ENCODE peak calls at places on chromosomes 4 and X, in eight cellular contexts. M, L, I, J, Q, A, D and U are unnamed samples.

GRCh38 chrX:65679071-65679540 is 11.7 kb downstream of the MSN start:
- DNase-seq in A (no peak), D (no peak), M (peak; percentile 83), J (no peak), I (no peak), L (no peak), Q (no peak), U (no peak)

GRCh38 chr4:164894725-164895124 is 17.7 kb downstream of the APELA start:
- DNase-seq in D (no peak), Q (no peak), J (peak; percentile 48), A (no peak), M (no peak), I (no peak), L (no peak), U (no peak)

GRCh38 chrX:115560211-115560977 is 580 bp upstream of the PLS3 start:
- DNase-seq in Q (peak; percentile 63), J (no peak), D (no peak), I (no peak), M (peak; percentile 70), L (peak; percentile 48), A (no peak), U (no peak)

GRCh38 chrX:155747520-155747919 is 133.6 kb upstream of the VAMP7 start:
- DNase-seq in I (no peak), Q (no peak), L (no peak), J (no peak), A (no peak), D (no peak), M (peak; percentile 68), U (no peak)

GRCh38 chrX:34638116-34638515 is 19.0 kb downstream of the TMEM47 start:
- DNase-seq in L (no peak), I (peak; percentile 7), A (peak; percentile 10), M (peak; percentile 39), D (no peak), Q (peak; percentile 1), J (no peak), U (no peak)

GRCh38 chrX:56382278-56382677 is 150.1 kb downstream of the KLF8 start:
- DNase-seq in J (no peak), I (no peak), D (no peak), M (no peak), L (no peak), Q (no peak), A (no peak), U (no peak)

GRCh38 chr4:98601719-98602118 is 56.7 kb downstream of the TSPAN5 start:
- DNase-seq in I (no peak), M (peak; percentile 29), J (no peak), Q (no peak), A (no peak), L (no peak), D (no peak), U (no peak)

GRCh38 chr4:98006060-98006459 is 137.2 kb downstream of the STPG2 start:
- DNase-seq in J (no peak), I (no peak), L (no peak), Q (no peak), M (no peak), A (no peak), D (no peak), U (no peak)

GRCh38 chr4:113436360-113436759 is 325.2 kb downstream of the CAMK2D start:
- DNase-seq in L (no peak), A (no peak), Q (no peak), M (peak; percentile 93), J (no peak), I (no peak), D (no peak), U (no peak)

GRCh38 chr4:23477905-23478304 is 411.9 kb downstream of the PPARGC1A start:
- DNase-seq in Q (no peak), J (no peak), D (no peak), L (no peak), A (no peak), M (no peak), I (no peak), U (no peak)

GRCh38 chr4:148341980-148342800 is 100.0 kb downstream of the NR3C2 start:
- DNase-seq in Q (no peak), J (no peak), L (no peak), I (no peak), A (no peak), D (no peak), M (peak; percentile 14), U (no peak)

GRCh38 chr4:151227731-151228130 is 49.2 kb upstream of the PRSS48 start:
- DNase-seq in I (no peak), Q (no peak), L (no peak), A (no peak), J (no peak), D (no peak), M (peak; percentile 99), U (no peak)

GRCh38 chr4:27602172-27602571 is 741.5 kb downstream of the STIM2 start:
- DNase-seq in M (no peak), D (no peak), I (no peak), J (no peak), L (no peak), A (no peak), Q (no peak), U (no peak)
- TF ChIP-seq POLR2AphosphoS5 in M (no peak), D (no peak), I (no peak), J (no peak), L (no peak), A (no peak), Q (no peak), U (no peak)

GRCh38 chrX:24026403-24026801 is 584 bp downstream of the KLHL15 start:
- DNase-seq in D (no peak), A (no peak), M (peak; percentile 28), I (peak; percentile 48), J (no peak), Q (no peak), L (no peak), U (no peak)
- H3K9ac ChIP-seq in D (no peak overlapping the region), A (peak overlapping the region; percentile 99), M (peak overlapping the region; percentile 86), I (peak overlapping the region; percentile 93), J (no peak overlapping the region), Q (no peak overlapping the region), L (peak overlapping the region; percentile 71), U (peak overlapping the region; percentile 84)

DNA sequence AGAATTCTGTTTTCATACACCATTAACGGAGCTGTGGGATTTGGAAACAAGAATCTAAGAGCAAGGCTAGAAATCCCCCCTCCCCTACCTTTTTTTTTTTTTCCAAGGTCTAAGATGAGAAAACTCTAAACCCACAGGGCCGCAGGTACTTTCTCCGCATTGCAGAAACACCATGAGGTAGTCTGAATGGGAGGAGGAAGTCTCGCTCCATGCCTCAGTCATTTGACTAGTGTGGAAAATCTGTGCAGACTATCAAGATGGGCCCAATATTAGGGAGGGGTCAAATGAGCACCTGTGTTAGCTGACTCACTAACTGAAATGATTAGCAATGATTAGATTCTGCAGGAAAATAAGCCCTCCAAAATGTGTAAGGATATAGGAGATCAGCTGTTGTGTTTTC is 40.9 kb upstream of the MAP3K15 start:
- DNase-seq in D (no peak), M (no peak), Q (no peak), I (no peak), L (no peak), J (no peak), A (no peak), U (no peak)
- H3K27ac ChIP-seq in D (no peak overlapping the region), M (no peak overlapping the region), Q (no peak overlapping the region), I (peak overlapping the region; percentile 89), L (no peak overlapping the region), J (peak overlapping the region; percentile 50), A (no peak overlapping the region), U (no peak overlapping the region)

DNA sequence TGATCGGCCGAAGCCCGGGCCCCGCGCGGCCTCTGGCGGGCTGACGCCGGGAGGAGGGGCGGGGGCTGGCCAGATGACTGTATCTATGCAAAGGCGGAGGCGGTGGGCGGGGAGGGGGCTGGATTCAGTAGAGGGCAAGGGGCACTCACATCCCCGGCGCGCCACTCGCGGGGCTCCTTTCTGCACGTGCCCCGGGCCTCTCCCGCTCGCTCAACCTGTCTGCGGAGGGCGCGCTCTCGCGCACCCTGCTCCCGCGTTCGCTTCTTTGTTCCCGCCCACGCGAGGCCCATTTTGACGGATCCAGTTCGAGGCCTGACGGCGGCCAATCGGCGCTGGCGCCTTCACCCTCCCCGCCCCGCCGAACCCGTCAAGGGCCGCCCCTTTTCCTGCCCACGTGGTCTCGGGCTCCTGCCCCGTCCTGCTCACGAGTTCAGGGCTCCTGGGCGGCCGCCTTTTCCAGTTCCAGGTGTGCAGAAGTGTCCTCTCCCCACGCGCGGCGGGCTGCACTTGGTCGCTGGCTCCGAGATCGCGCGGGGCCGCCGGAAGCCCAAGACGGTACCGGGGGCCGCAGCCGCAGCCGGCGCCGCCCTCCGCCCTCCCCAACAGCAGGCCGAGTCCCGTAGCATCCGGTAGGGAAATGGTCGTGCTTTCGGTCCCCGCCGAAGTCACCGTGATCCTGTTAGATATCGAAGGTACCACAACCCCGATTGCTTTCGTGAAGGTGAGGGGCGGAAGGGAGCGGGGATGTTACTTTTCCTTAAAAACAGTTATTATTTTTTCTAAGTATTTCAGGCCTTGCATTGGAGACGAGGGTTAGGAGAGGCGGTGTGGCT is at the start of the genes ENOPH1 and HNRNPDL:
- DNase-seq in J (peak; percentile 84), L (peak; percentile 95), M (peak; percentile 95), I (peak; percentile 96), D (peak; percentile 92), A (peak; percentile 93), Q (peak; percentile 96), U (peak; percentile 86)
- TF ChIP-seq POLR2AphosphoS5 in J (peak; percentile 79), L (peak; percentile 68), M (peak; percentile 80), I (peak; percentile 74), D (peak; percentile 80), A (peak; percentile 71), Q (peak; percentile 60), U (peak; percentile 89)